ENCODE peak calls at places on chromosomes 11 and 22, in nine cellular contexts. X, S, D, A, B, T, M, H and G are unnamed samples.

GRCh38 chr11:78390809-78391208 is 26.8 kb downstream of the GAB2 start:
- DNase-seq in X (no peak), S (no peak), D (no peak), A (no peak), B (no peak), T (no peak), M (no peak), H (no peak), G (no peak)

GRCh38 chr22:38036392-38037062 is 20.7 kb upstream of the PICK1 start:
- DNase-seq in X (no peak), S (no peak), D (no peak), A (no peak), B (no peak), T (no peak), M (no peak), H (no peak), G (no peak)

GRCh38 chr11:87743002-87743401 is 432.2 kb downstream of the RAB38 start:
- DNase-seq in X (no peak), S (no peak), D (no peak), A (no peak), B (no peak), T (no peak), M (no peak), H (no peak), G (no peak)

GRCh38 chr22:17706451-17706900 is 67.8 kb downstream of the BID start:
- DNase-seq in X (peak; percentile 93), S (peak; percentile 95), D (peak; percentile 55), A (no peak), B (peak; percentile 94), T (peak; percentile 91), M (peak; percentile 95), H (peak; percentile 52), G (no peak)

GRCh38 chr11:35133656-35134055 is 5.3 kb upstream of the CD44 start:
- DNase-seq in X (no peak), S (no peak), D (peak; percentile 73), A (no peak), B (no peak), T (no peak), M (no peak), H (no peak), G (no peak)

GRCh38 chr11:60087239-60087638 is 1.2 kb upstream of the MS4A2 start:
- DNase-seq in X (no peak), S (no peak), D (no peak), A (no peak), B (no peak), T (no peak), M (no peak), H (no peak), G (no peak)

GRCh38 chr11:9574806-9575530 is 1.5 kb downstream of the WEE1 start:
- DNase-seq in X (peak; percentile 83), S (peak; percentile 80), D (no peak), A (no peak), B (peak; percentile 89), T (peak; percentile 76), M (peak; percentile 91), H (no peak), G (peak; percentile 45)

GRCh38 chr22:44523981-44524759 is 26.1 kb upstream of the RTL6 start:
- DNase-seq in X (no peak), S (peak; percentile 92), D (peak; percentile 23), A (no peak), B (peak; percentile 61), T (peak; percentile 90), M (peak; percentile 82), H (no peak), G (peak; percentile 26)

GRCh38 chr11:109864161-109864661 is 229.0 kb upstream of the ZC3H12C start:
- DNase-seq in X (no peak), S (no peak), D (no peak), A (no peak), B (no peak), T (no peak), M (peak; percentile 78), H (no peak), G (no peak)

GRCh38 chr22:41966607-41967240 is 2.5 kb upstream of the SEPTIN3 start:
- DNase-seq in X (peak; percentile 86), S (peak; percentile 90), D (no peak), A (no peak), B (peak; percentile 85), T (peak; percentile 85), M (peak; percentile 95), H (peak; percentile 35), G (no peak)

GRCh38 chr11:19929655-19930054 is 217.0 kb downstream of the NAV2 start:
- DNase-seq in X (no peak), S (peak; percentile 33), D (no peak), A (no peak), B (peak; percentile 47), T (no peak), M (peak; percentile 75), H (no peak), G (no peak)

GRCh38 chr11:74770456-74770855 is 21.8 kb downstream of the RNF169 start:
- DNase-seq in X (no peak), S (no peak), D (no peak), A (no peak), B (peak; percentile 20), T (no peak), M (no peak), H (no peak), G (no peak)

GRCh38 chr22:18954333-18954732 is 18.2 kb upstream of the PRODH start:
- DNase-seq in X (peak; percentile 49), S (peak; percentile 73), D (peak; percentile 87), A (no peak), B (peak; percentile 33), T (peak; percentile 86), M (peak; percentile 65), H (peak; percentile 18), G (no peak)

GRCh38 chr11:76598426-76598839 is 72.1 kb downstream of the LRRC32 start:
- DNase-seq in X (peak; percentile 26), S (peak; percentile 72), D (no peak), A (no peak), B (peak; percentile 51), T (peak; percentile 66), M (peak; percentile 32), H (no peak), G (no peak)